ENCODE peak calls at places on chromosomes 5 and 9, in seven cellular contexts. T, A, G, P, H, Z and B are unnamed samples.

GRCh38 chr9:123286324-123286723 is 17.9 kb upstream of the STRBP start:
- DNase-seq in T (no peak), A (no peak), G (no peak), P (no peak), H (no peak), Z (no peak), B (no peak)

GRCh38 chr5:119410448-119411170 is 41.7 kb upstream of the HSD17B4 start:
- DNase-seq in T (no peak), A (peak), G (no peak), P (no peak), H (no peak), Z (no peak), B (no peak)

GRCh38 chr9:27572918-27573698 is at the start of gene C9orf72:
- DNase-seq in T (no peak), A (no peak), G (peak), P (peak), H (peak), Z (peak), B (peak)

GRCh38 chr5:149452007-149452664 is 73.0 kb upstream of the IL17B start:
- DNase-seq in T (no peak), A (peak), G (no peak), P (peak), H (no peak), Z (no peak), B (no peak)

GRCh38 chr9:117334101-117334500 is 80.8 kb downstream of the ASTN2 start:
- DNase-seq in T (peak), A (no peak), G (no peak), P (peak), H (no peak), Z (peak), B (no peak)

GRCh38 chr5:57221049-57221568 is 47.2 kb downstream of the GPBP1 start:
- DNase-seq in T (peak), A (peak), G (no peak), P (peak), H (no peak), Z (peak), B (peak)

GRCh38 chr9:95506438-95506691 is 10.4 kb downstream of the PTCH1 start:
- DNase-seq in T (peak), A (peak), G (no peak), P (peak), H (no peak), Z (no peak), B (no peak)

GRCh38 chr5:347712-348284 is 26.3 kb downstream of the AHRR start:
- DNase-seq in T (no peak), A (no peak), G (no peak), P (no peak), H (no peak), Z (peak), B (no peak)

GRCh38 chr9:125785187-125785840 is 38.1 kb downstream of the PBX3 start:
- DNase-seq in T (peak), A (peak), G (no peak), P (no peak), H (peak), Z (no peak), B (no peak)

GRCh38 chr5:73550016-73550415 is 15.4 kb downstream of the ANKRA2 start:
- DNase-seq in T (no peak), A (no peak), G (no peak), P (no peak), H (no peak), Z (no peak), B (no peak)

GRCh38 chr9:121249563-121249962 is 18.4 kb upstream of the GSN start:
- DNase-seq in T (no peak), A (no peak), G (no peak), P (no peak), H (no peak), Z (no peak), B (no peak)

GRCh38 chr9:21481470-21482057 is 549 bp downstream of the IFNE start:
- DNase-seq in T (no peak), A (no peak), G (no peak), P (no peak), H (no peak), Z (no peak), B (no peak)

GRCh38 chr5:125203039-125203438 is 456.6 kb upstream of the ZNF608 start:
- DNase-seq in T (no peak), A (no peak), G (no peak), P (no peak), H (no peak), Z (no peak), B (no peak)

GRCh38 chr9:97919217-97919813 is 3.0 kb downstream of the TRMO start:
- DNase-seq in T (no peak), A (no peak), G (no peak), P (no peak), H (no peak), Z (no peak), B (no peak)

GRCh38 chr9:130041648-130042405 is 1.2 kb downstream of the FNBP1 start:
- DNase-seq in T (no peak), A (peak), G (no peak), P (peak), H (no peak), Z (peak), B (no peak)

GRCh38 chr5:38445374-38446028 is 110.9 kb downstream of the LIFR start:
- DNase-seq in T (peak), A (peak), G (no peak), P (no peak), H (no peak), Z (no peak), B (no peak)

GRCh38 chr5:51375084-51375483 is 8.2 kb upstream of the ISL1 start:
- DNase-seq in T (no peak), A (no peak), G (no peak), P (no peak), H (no peak), Z (no peak), B (no peak)

GRCh38 chr9:14238518-14238917 is 75.4 kb downstream of the NFIB start:
- DNase-seq in T (peak), A (peak), G (no peak), P (peak), H (no peak), Z (no peak), B (peak)

GRCh38 chr5:133317558-133317957 is 265.7 kb downstream of the HSPA4 start:
- DNase-seq in T (no peak), A (no peak), G (no peak), P (peak), H (no peak), Z (no peak), B (no peak)

GRCh38 chr9:123191260-123191659 is 77.1 kb downstream of the STRBP start:
- DNase-seq in T (no peak), A (no peak), G (no peak), P (peak), H (no peak), Z (no peak), B (no peak)

GRCh38 chr9:133726401-133727276 is 11.5 kb downstream of the SARDH start:
- DNase-seq in T (peak), A (peak), G (no peak), P (peak), H (peak), Z (peak), B (peak)

GRCh38 chr9:109986423-109987055 is 206.5 kb downstream of the PALM2AKAP2 start:
- DNase-seq in T (peak), A (peak), G (no peak), P (no peak), H (no peak), Z (no peak), B (peak)